ENCODE peak calls at places on chromosomes 2 and 18, in eight cellular contexts. O is adipocyte, R is left lung, S is psoas muscle, G is Peyer's patch, Y is colonic mucosa, D is HCT116, M is heart left ventricle. H is an unnamed sample.

GRCh38 chr2:170842785-170843184 is 26.1 kb downstream of the GAD1 start:
- DNase-seq in R (no peak), M (no peak), G (no peak), Y (no peak), D (no peak), S (no peak), O (peak; percentile 20), H (no peak)

GRCh38 chr2:200405599-200406298 is 99.3 kb downstream of the SPATS2L start:
- DNase-seq in M (no peak), D (peak; percentile 93), Y (peak; percentile 51), G (no peak), S (no peak), R (no peak), O (peak; percentile 81), H (peak; percentile 95)

GRCh38 chr2:135055182-135055786 is 3.2 kb downstream of the RAB3GAP1 start:
- DNase-seq in D (no peak), Y (no peak), S (no peak), M (no peak), G (no peak), O (peak; percentile 80), R (peak; percentile 41), H (no peak)

GRCh38 chr18:13392029-13392750 is 173.6 kb downstream of the LDLRAD4 start:
- DNase-seq in M (no peak), D (no peak), S (no peak), R (no peak), G (no peak), Y (no peak), O (no peak), H (no peak)

GRCh38 chr2:94997981-94998920 is 27.3 kb upstream of the MAL start:
- DNase-seq in D (no peak), M (no peak), G (no peak), S (no peak), R (peak; percentile 28), O (no peak), Y (no peak), H (no peak)

GRCh38 chr18:59268127-59268721 is 5.0 kb downstream of the RAX start:
- DNase-seq in S (no peak), G (no peak), O (no peak), Y (no peak), M (no peak), D (no peak), R (no peak), H (no peak)

GRCh38 chr2:237091779-237092436 is 6.2 kb downstream of the COPS8 start:
- DNase-seq in R (no peak), D (no peak), G (no peak), S (peak; percentile 29), Y (no peak), M (no peak), O (peak; percentile 63), H (no peak)

GRCh38 chr2:159083601-159084000 is 115.2 kb downstream of the TANC1 start:
- DNase-seq in Y (no peak), G (no peak), M (no peak), O (peak; percentile 72), S (no peak), R (no peak), D (no peak), H (no peak)

GRCh38 chr2:218896501-218897393 is 16.1 kb downstream of the WNT10A start:
- DNase-seq in O (peak; percentile 34), R (no peak), G (peak; percentile 77), M (no peak), D (no peak), Y (peak; percentile 25), S (no peak), H (no peak)

GRCh38 chr2:66495788-66496640 is 61.1 kb downstream of the MEIS1 start:
- DNase-seq in G (no peak), D (no peak), M (peak; percentile 54), S (peak; percentile 37), O (peak; percentile 54), R (no peak), Y (peak; percentile 23), H (no peak)

GRCh38 chr2:174631009-174631981 is 33.7 kb upstream of the WIPF1 start:
- DNase-seq in Y (no peak), R (no peak), D (no peak), O (peak; percentile 90), M (no peak), S (no peak), G (no peak), H (no peak)

GRCh38 chr18:74806700-74807416 is 209.2 kb downstream of the ZNF407 start:
- DNase-seq in S (no peak), O (peak; percentile 61), D (peak; percentile 77), M (no peak), R (no peak), G (no peak), Y (no peak), H (peak; percentile 30)

GRCh38 chr18:79770501-79770815 is 27.3 kb upstream of the KCNG2 start:
- DNase-seq in D (no peak), S (no peak), Y (no peak), R (peak; percentile 7), O (no peak), M (no peak), G (no peak), H (no peak)

GRCh38 chr18:48391863-48392262 is 17.3 kb downstream of the ZBTB7C start:
- DNase-seq in Y (no peak), R (no peak), D (no peak), M (peak; percentile 34), O (peak; percentile 6), S (no peak), G (no peak), H (peak; percentile 3)

GRCh38 chr2:103448416-103448815 is 686.6 kb downstream of the TMEM182 start:
- DNase-seq in S (no peak), O (no peak), R (no peak), D (no peak), M (no peak), G (no peak), Y (no peak), H (peak; percentile 11)

GRCh38 chr2:44715671-44716077 is 225.8 kb upstream of the SIX3 start:
- DNase-seq in R (no peak), Y (no peak), M (no peak), D (peak; percentile 19), O (peak; percentile 59), S (no peak), G (no peak), H (no peak)

GRCh38 chr2:215702116-215702905 is 266.4 kb upstream of the FN1 start:
- DNase-seq in G (no peak), Y (no peak), O (no peak), S (no peak), D (no peak), M (no peak), R (no peak), H (no peak)

DNA sequence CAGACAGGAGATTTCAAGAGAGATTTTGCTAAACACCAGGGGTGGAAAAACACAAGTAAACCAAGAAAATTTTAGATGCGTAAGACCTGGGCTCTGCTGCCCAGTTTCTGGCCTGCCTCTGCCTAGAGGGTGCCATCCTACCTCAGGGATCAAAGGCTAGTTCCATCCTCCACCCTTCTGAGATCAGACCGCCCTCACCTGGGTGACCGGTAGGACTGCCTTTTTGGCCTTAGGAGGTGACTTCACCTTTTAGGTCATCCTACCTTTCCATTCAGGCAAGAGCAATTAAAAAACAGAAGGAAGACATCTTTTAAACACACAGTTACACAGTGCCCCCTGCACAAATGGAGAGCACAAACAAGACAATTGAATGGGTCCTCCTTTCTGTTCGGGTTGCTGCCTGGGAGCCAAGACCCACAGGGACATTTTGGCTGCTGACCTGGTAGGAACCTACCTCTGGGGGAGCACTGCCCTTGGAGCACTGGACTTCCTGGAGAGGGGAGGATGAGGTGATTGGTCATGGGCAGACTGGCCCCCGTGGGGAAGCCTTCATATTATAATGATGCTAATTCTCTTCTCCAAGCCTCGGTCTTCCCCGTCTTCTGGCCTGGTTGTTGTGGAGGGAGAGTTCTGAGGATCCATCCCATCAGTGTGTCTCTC is 3.1 kb downstream of the PSD4 start:
- DNase-seq in Y (no peak), G (no peak), R (peak; percentile 24), D (no peak), S (no peak), M (no peak), O (no peak), H (no peak)
- H3K4me3 ChIP-seq in Y (no peak overlapping the region), G (no peak overlapping the region), R (no peak overlapping the region), D (no peak overlapping the region), S (no peak overlapping the region), M (no peak overlapping the region), O (no peak overlapping the region), H (no peak overlapping the region)

GRCh38 chr2:232522014-232522854 is 2.0 kb downstream of the PRSS56 start:
- DNase-seq in Y (peak; percentile 57), O (peak; percentile 67), D (no peak), G (peak; percentile 39), S (peak; percentile 70), R (no peak), M (peak; percentile 58), H (peak; percentile 21)
- H3K27me3 ChIP-seq in Y (peaks cover 40% of the 10 kb centered on the region), O (peaks cover 58% of the 10 kb centered on the region), D (no peaks in the 10 kb centered on the region), G (no peaks in the 10 kb centered on the region), S (peaks cover 12% of the 10 kb centered on the region), R (peaks cover 45% of the 10 kb centered on the region), M (peaks cover 72% of the 10 kb centered on the region), H (peaks cover 15% of the 10 kb centered on the region)

GRCh38 chr2:203820969-203821368 is 46.6 kb upstream of the CTLA4 start:
- DNase-seq in O (no peak), D (no peak), R (no peak), S (no peak), Y (no peak), M (no peak), G (no peak), H (no peak)

GRCh38 chr2:203822240-203822639 is 45.3 kb upstream of the CTLA4 start:
- DNase-seq in Y (no peak), R (no peak), D (no peak), G (no peak), S (no peak), O (no peak), M (no peak), H (no peak)

GRCh38 chr2:203818656-203819055 is 48.9 kb upstream of the CTLA4 start:
- DNase-seq in Y (no peak), D (no peak), G (no peak), O (no peak), M (no peak), R (no peak), S (no peak), H (no peak)

GRCh38 chr2:203817147-203817546 is 50.4 kb upstream of the CTLA4 start:
- DNase-seq in G (no peak), R (no peak), D (no peak), M (no peak), O (no peak), Y (no peak), S (peak; percentile 20), H (no peak)

DNA sequence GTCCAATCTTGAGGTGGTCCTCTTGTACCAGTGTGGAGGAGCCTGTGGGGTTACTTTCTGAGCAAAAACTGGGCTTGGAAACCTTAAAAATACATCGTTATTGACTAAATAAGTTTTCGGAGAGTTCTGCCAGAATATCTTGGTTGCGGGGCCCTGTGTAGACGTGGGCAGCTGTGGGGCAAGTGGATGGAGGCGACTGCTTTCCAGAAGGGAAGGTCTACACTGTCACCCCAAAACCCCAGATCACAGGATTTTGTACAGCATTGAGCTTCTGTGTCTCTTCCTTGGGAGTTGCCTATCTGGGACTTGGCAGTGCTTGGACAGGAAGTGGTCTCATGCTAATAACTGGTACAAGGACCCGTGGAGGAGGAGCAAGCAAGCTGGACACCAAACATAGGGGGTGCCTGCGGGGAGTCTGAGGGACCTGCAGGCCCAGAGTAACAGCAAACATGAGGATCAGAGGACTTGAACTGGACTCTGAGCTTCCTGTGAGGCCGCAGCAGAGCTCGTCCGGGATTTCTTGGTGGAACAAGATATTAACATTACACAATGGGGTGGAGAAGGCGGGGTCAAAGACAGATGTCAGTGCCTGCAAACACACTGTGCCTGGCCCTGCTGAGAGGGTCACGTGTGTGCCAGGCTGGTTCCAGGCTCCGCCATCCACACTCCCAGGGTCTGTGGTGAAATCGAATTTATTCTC is 48.0 kb upstream of the CTLA4 start:
- DNase-seq in R (no peak), D (no peak), O (no peak), S (peak; percentile 32), Y (no peak), M (no peak), G (no peak), H (peak; percentile 87)
- H3K4me1 ChIP-seq in R (peaks cover 9% of the 10 kb centered on the region), D (no peaks in the 10 kb centered on the region), O (peaks cover 6% of the 10 kb centered on the region), S (peaks cover 33% of the 10 kb centered on the region), Y (no peaks in the 10 kb centered on the region), M (peaks cover 5% of the 10 kb centered on the region), G (peaks cover 13% of the 10 kb centered on the region), H (no peaks in the 10 kb centered on the region)

GRCh38 chr18:21739604-21740473 is 753 bp upstream of the MIB1 start:
- DNase-seq in M (peak; percentile 25), G (no peak), S (no peak), Y (peak; percentile 32), O (no peak), R (no peak), D (no peak), H (no peak)
- H3K4me3 ChIP-seq in M (peak overlapping the region; percentile 71), G (peak overlapping the region; percentile 100), S (peak overlapping the region; percentile 99), Y (peak overlapping the region; percentile 88), O (peak overlapping the region; percentile 88), R (no peak overlapping the region), D (peak overlapping the region; percentile 16), H (no peak overlapping the region)

H was measured in small intestine.